ENCODE peak calls at places on chromosomes 16 and 17, in eight cellular contexts. Q, H, R, E, M, L, A and T are unnamed samples.

GRCh38 chr16:85017151-85017550 is 5.8 kb upstream of the ZDHHC7 start:
- DNase-seq in Q (no peak), H (peak), R (no peak), E (no peak), M (no peak), L (no peak), A (no peak), T (no peak)

GRCh38 chr16:9597967-9598730 is 506.7 kb downstream of the HAPSTR1 start:
- DNase-seq in Q (no peak), H (no peak), R (no peak), E (no peak), M (no peak), L (no peak), A (no peak), T (no peak)

GRCh38 chr16:1466968-1467521 is 7.8 kb downstream of the CLCN7 start:
- DNase-seq in Q (no peak), H (no peak), R (no peak), E (peak), M (no peak), L (peak), A (no peak), T (no peak)

GRCh38 chr17:77110006-77110374 is 30.8 kb upstream of the SEC14L1 start:
- DNase-seq in Q (peak), H (peak), R (no peak), E (no peak), M (no peak), L (no peak), A (no peak), T (no peak)

GRCh38 chr17:36934759-36935630 is 2.3 kb upstream of the LHX1 start:
- DNase-seq in Q (no peak), H (no peak), R (no peak), E (no peak), M (no peak), L (no peak), A (no peak), T (no peak)

GRCh38 chr17:19977360-19978205 is at the start of gene AKAP10:
- DNase-seq in Q (peak), H (peak), R (peak), E (peak), M (peak), L (peak), A (peak), T (peak)

GRCh38 chr16:9256196-9256595 is 164.8 kb downstream of the HAPSTR1 start:
- DNase-seq in Q (peak), H (peak), R (peak), E (no peak), M (no peak), L (peak), A (no peak), T (no peak)

GRCh38 chr17:36550491-36551417 is 6.0 kb downstream of the GGNBP2 start:
- DNase-seq in Q (no peak), H (no peak), R (peak), E (no peak), M (no peak), L (no peak), A (no peak), T (peak)

GRCh38 chr16:29736112-29736511 is 9.7 kb downstream of the C16orf54 start:
- DNase-seq in Q (no peak), H (no peak), R (no peak), E (no peak), M (no peak), L (no peak), A (no peak), T (no peak)

GRCh38 chr17:4594406-4595349 is 10.3 kb downstream of the SMTNL2 start:
- DNase-seq in Q (no peak), H (no peak), R (no peak), E (no peak), M (no peak), L (no peak), A (no peak), T (no peak)

GRCh38 chr17:14203392-14203791 is 33.3 kb downstream of the CDRT15 start:
- DNase-seq in Q (no peak), H (peak), R (no peak), E (peak), M (no peak), L (no peak), A (no peak), T (no peak)

GRCh38 chr17:16419074-16419928 is 3.9 kb downstream of the TRPV2 start:
- DNase-seq in Q (no peak), H (peak), R (no peak), E (peak), M (peak), L (no peak), A (peak), T (peak)

GRCh38 chr17:58556833-58557250 is 42.4 kb upstream of the MTMR4 start:
- DNase-seq in Q (no peak), H (no peak), R (peak), E (no peak), M (no peak), L (no peak), A (no peak), T (no peak)

GRCh38 chr17:33204701-33205100 is 88.4 kb downstream of the ASIC2 start:
- DNase-seq in Q (no peak), H (no peak), R (no peak), E (no peak), M (no peak), L (no peak), A (no peak), T (no peak)

GRCh38 chr17:35716897-35717839 is 14.3 kb upstream of the RASL10B start:
- DNase-seq in Q (no peak), H (peak), R (no peak), E (peak), M (no peak), L (no peak), A (no peak), T (no peak)

GRCh38 chr16:720990-721764 is at the start of gene ANTKMT:
- DNase-seq in Q (peak), H (peak), R (peak), E (peak), M (peak), L (peak), A (peak), T (peak)

GRCh38 chr16:49890876-49891275 is 35.0 kb upstream of the ZNF423 start:
- DNase-seq in Q (no peak), H (no peak), R (no peak), E (no peak), M (no peak), L (no peak), A (no peak), T (no peak)

GRCh38 chr17:28045304-28045703 is 2.8 kb downstream of the NLK start:
- DNase-seq in Q (no peak), H (no peak), R (no peak), E (no peak), M (no peak), L (no peak), A (no peak), T (no peak)

GRCh38 chr16:27313422-27314160 is at the start of gene IL4R:
- DNase-seq in Q (peak), H (peak), R (no peak), E (peak), M (peak), L (peak), A (peak), T (no peak)

GRCh38 chr16:3274490-3274889 is 8.8 kb upstream of the ZNF263 start:
- DNase-seq in Q (no peak), H (no peak), R (no peak), E (peak), M (no peak), L (no peak), A (no peak), T (no peak)

GRCh38 chr17:752620-753219 is 656 bp upstream of the GEMIN4 start:
- DNase-seq in Q (no peak), H (no peak), R (no peak), E (peak), M (no peak), L (peak), A (peak), T (peak)

GRCh38 chr17:60095381-60095780 is 16.7 kb upstream of the HEATR6 start:
- DNase-seq in Q (no peak), H (no peak), R (no peak), E (no peak), M (no peak), L (no peak), A (no peak), T (no peak)

GRCh38 chr17:41772218-41772585 is 14.3 kb downstream of the JUP start:
- DNase-seq in Q (no peak), H (no peak), R (no peak), E (no peak), M (no peak), L (no peak), A (no peak), T (no peak)

GRCh38 chr16:86778978-86779377 is 200.6 kb downstream of the FOXL1 start:
- DNase-seq in Q (no peak), H (no peak), R (no peak), E (no peak), M (no peak), L (no peak), A (peak), T (no peak)

GRCh38 chr16:53054670-53055485 is at the start of gene CHD9:
- DNase-seq in Q (peak), H (peak), R (peak), E (peak), M (peak), L (peak), A (peak), T (peak)

GRCh38 chr17:41773190-41773588 is 13.3 kb downstream of the JUP start:
- DNase-seq in Q (no peak), H (peak), R (no peak), E (peak), M (no peak), L (peak), A (peak), T (no peak)

GRCh38 chr16:14097182-14097951 is 26.2 kb downstream of the MRTFB start:
- DNase-seq in Q (peak), H (no peak), R (no peak), E (no peak), M (no peak), L (no peak), A (no peak), T (peak)

GRCh38 chr16:82646504-82646903 is 19.7 kb downstream of the CDH13 start:
- DNase-seq in Q (no peak), H (no peak), R (no peak), E (no peak), M (no peak), L (no peak), A (no peak), T (no peak)

GRCh38 chr16:30377050-30377811 is 2.6 kb downstream of the MYL11 start:
- DNase-seq in Q (no peak), H (no peak), R (no peak), E (no peak), M (no peak), L (no peak), A (no peak), T (peak)

GRCh38 chr17:75979705-75980187 is 706 bp downstream of the TEN1 start:
- DNase-seq in Q (no peak), H (peak), R (no peak), E (peak), M (no peak), L (no peak), A (no peak), T (no peak)

GRCh38 chr17:72488542-72489272 is 367.9 kb downstream of the SOX9 start:
- DNase-seq in Q (no peak), H (no peak), R (no peak), E (no peak), M (no peak), L (no peak), A (no peak), T (no peak)

GRCh38 chr16:76118344-76118743 is 158.9 kb upstream of the CNTNAP4 start:
- DNase-seq in Q (no peak), H (no peak), R (no peak), E (peak), M (no peak), L (no peak), A (no peak), T (no peak)

GRCh38 chr17:66255112-66255511 is 25.9 kb upstream of the APOH start:
- DNase-seq in Q (peak), H (peak), R (peak), E (peak), M (no peak), L (no peak), A (no peak), T (peak)

GRCh38 chr17:4733073-4733531 is 1.9 kb downstream of the MED11 start:
- DNase-seq in Q (no peak), H (no peak), R (peak), E (no peak), M (no peak), L (no peak), A (no peak), T (no peak)